ENCODE peak calls at places on chromosomes 16 and 17, in four cellular contexts. One of them, this sample, is unnamed.

GRCh38 chr17:74778960-74779359 is 2.8 kb upstream of the NAT9 start:
- DNase-seq in HL-60: peak
- DNase-seq in GM12878: no peak
- DNase-seq in K562: no peak
- DNase-seq in this sample: no peak

GRCh38 chr16:69940676-69941075 is 10.5 kb upstream of the CLEC18A start:
- DNase-seq in K562: no peak
- DNase-seq in GM12878: no peak
- DNase-seq in HL-60: no peak
- DNase-seq in this sample: no peak

GRCh38 chr17:63511331-63511730 is 11.8 kb upstream of the KCNH6 start:
- DNase-seq in K562: no peak
- DNase-seq in GM12878: no peak
- DNase-seq in HL-60: no peak
- DNase-seq in this sample: no peak

GRCh38 chr17:82863941-82864720 is 24.3 kb upstream of the ZNF750 start:
- DNase-seq in HL-60: peak
- DNase-seq in GM12878: peak
- DNase-seq in K562: peak
- DNase-seq in this sample: peak

GRCh38 chr16:23374721-23375120 is 72.6 kb downstream of the SCNN1B start:
- DNase-seq in K562: no peak
- DNase-seq in HL-60: no peak
- DNase-seq in GM12878: no peak
- DNase-seq in this sample: no peak

GRCh38 chr17:10121971-10122707 is 76.3 kb downstream of the GAS7 start:
- DNase-seq in HL-60: no peak
- DNase-seq in GM12878: peak
- DNase-seq in K562: no peak
- DNase-seq in this sample: no peak

GRCh38 chr17:49403514-49404289 is 11.0 kb downstream of the PHB1 start:
- DNase-seq in HL-60: peak
- DNase-seq in GM12878: no peak
- DNase-seq in K562: no peak
- DNase-seq in this sample: no peak

GRCh38 chr17:16872351-16872751 is 99.6 kb downstream of the TNFRSF13B start:
- DNase-seq in HL-60: no peak
- DNase-seq in GM12878: no peak
- DNase-seq in K562: no peak
- DNase-seq in this sample: no peak

GRCh38 chr16:89199241-89200123 is 855 bp downstream of the SLC22A31 start:
- DNase-seq in HL-60: no peak
- DNase-seq in GM12878: no peak
- DNase-seq in K562: no peak
- DNase-seq in this sample: no peak

GRCh38 chr17:58532555-58532951 is 18.1 kb upstream of the MTMR4 start:
- DNase-seq in GM12878: no peak
- DNase-seq in HL-60: no peak
- DNase-seq in K562: no peak
- DNase-seq in this sample: no peak

GRCh38 chr17:55774834-55775233 is 24.0 kb downstream of the PCTP start:
- DNase-seq in GM12878: no peak
- DNase-seq in HL-60: no peak
- DNase-seq in K562: no peak
- DNase-seq in this sample: no peak

GRCh38 chr17:48597775-48598631 is 4.4 kb upstream of the HOXB5 start:
- DNase-seq in HL-60: peak
- DNase-seq in GM12878: no peak
- DNase-seq in K562: no peak
- DNase-seq in this sample: peak

GRCh38 chr16:19696312-19696711 is 21.7 kb downstream of the KNOP1 start:
- DNase-seq in HL-60: peak
- DNase-seq in K562: peak
- DNase-seq in GM12878: no peak
- DNase-seq in this sample: no peak

GRCh38 chr17:42405963-42406495 is 17.0 kb downstream of the CAVIN1 start:
- DNase-seq in K562: peak
- DNase-seq in HL-60: peak
- DNase-seq in GM12878: no peak
- DNase-seq in this sample: peak

GRCh38 chr17:4587803-4588202 is 3.5 kb downstream of the SMTNL2 start:
- DNase-seq in K562: no peak
- DNase-seq in GM12878: no peak
- DNase-seq in HL-60: no peak
- DNase-seq in this sample: no peak

GRCh38 chr17:2709173-2709661 is 2.3 kb downstream of the CLUH start:
- DNase-seq in HL-60: peak
- DNase-seq in K562: no peak
- DNase-seq in GM12878: peak
- DNase-seq in this sample: no peak

GRCh38 chr17:81444610-81445339 is 49.5 kb downstream of the BAHCC1 start:
- DNase-seq in HL-60: no peak
- DNase-seq in GM12878: no peak
- DNase-seq in K562: no peak
- DNase-seq in this sample: no peak

DNA sequence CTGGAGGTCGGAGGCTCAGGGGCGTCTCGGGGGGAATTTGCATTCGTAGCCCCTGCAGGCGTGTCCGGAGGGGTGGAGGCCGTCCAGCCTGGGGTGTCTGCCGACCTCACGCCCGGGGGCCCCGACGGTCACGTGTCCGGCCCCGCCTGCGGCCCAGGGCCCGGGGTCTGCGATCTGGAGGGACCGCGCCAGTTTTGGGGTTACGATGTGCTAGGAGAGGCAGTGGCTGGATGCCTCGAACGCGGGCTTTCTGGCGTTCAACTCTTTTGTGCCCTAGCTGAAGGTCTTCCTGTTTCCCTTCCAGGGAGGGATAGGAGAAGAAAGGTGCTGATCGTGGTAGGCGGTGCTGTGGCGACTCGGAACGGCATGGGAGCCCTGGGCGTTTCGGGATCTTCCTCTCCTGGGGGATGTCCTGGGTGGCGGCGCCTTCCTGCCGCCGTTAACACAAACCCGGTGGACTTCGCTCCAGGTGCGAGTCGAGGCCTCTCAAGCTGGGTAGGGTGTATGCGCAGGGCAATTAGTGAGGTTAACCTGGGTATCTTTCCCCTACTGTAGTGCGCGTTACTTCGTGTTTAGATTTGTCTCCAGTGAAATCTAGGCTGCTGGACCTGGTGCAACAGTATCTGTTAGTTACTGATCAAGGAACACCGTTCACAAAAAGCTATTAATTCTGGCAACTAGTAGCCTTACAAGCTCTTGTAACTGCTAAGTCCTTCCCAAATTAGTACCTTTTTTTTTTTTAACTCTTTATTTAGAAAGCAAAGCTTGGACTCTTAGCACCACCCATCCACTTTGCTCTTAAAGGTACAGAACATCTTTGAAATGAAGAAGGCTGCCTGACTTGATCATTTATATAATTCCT is 1.3 kb downstream of the AKAP1 start:
- DNase-seq in K562: peak
- DNase-seq in GM12878: no peak
- DNase-seq in HL-60: peak
- DNase-seq in this sample: no peak
- TF ChIP-seq SPI1 in K562: peak
- TF ChIP-seq SPI1 in GM12878: no peak
- TF ChIP-seq SPI1 in HL-60: peak
- TF ChIP-seq SPI1 in this sample: no peak

GRCh38 chr17:66775262-66775661 is 59.7 kb upstream of the CACNG5 start:
- DNase-seq in GM12878: no peak
- DNase-seq in HL-60: no peak
- DNase-seq in K562: no peak
- DNase-seq in this sample: no peak
- TF ChIP-seq SPI1 in GM12878: no peak
- TF ChIP-seq SPI1 in HL-60: no peak
- TF ChIP-seq SPI1 in K562: no peak
- TF ChIP-seq SPI1 in this sample: no peak

GRCh38 chr17:38563362-38564253 is 42.1 kb downstream of the SRCIN1 start:
- DNase-seq in GM12878: no peak
- DNase-seq in HL-60: no peak
- DNase-seq in K562: no peak
- DNase-seq in this sample: no peak
- TF ChIP-seq SPI1 in GM12878: no peak
- TF ChIP-seq SPI1 in HL-60: no peak
- TF ChIP-seq SPI1 in K562: no peak
- TF ChIP-seq SPI1 in this sample: no peak

DNA sequence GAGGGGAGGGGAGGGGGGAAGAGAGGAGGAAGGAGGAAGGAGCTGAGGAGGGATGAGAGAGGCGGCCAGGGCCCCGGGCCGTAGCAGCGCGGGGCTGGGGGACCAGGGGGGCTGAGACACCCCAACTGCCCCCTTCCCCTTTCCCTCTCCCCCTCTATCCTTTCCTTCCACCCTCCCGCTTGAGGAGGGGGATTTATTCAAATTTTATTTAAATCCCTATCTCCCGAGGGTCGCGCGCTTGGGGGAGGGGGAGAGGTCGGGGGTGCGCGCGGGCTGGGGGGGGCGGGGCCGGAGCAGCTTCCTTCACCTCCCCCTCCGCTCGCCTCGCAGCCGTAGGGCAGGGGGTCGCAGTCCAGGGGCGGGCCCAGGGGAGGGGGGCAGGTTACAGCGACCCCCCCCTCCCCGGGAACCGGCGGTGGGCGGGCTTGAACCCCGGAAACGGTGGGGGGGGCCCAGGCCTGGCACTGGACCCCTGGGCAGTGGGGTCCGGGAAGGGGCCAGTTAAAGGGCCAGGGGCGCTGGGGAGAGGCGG is at the start of gene FBXL19:
- DNase-seq in K562: no peak
- DNase-seq in HL-60: no peak
- DNase-seq in GM12878: no peak
- DNase-seq in this sample: peak
- TF ChIP-seq SPI1 in K562: no peak
- TF ChIP-seq SPI1 in HL-60: no peak
- TF ChIP-seq SPI1 in GM12878: no peak
- TF ChIP-seq SPI1 in this sample: no peak